ENCODE peak calls at places on chromosome X, in nine cellular contexts. E is mesendoderm, C is K562, X is mesenchymal stem cell, B is neuronal stem cell, N is IMR-90, K is fibroblast of lung, R is HCT116, T is mammary epithelial cell. P is an unnamed sample.

GRCh38 chrX:109199726-109200125 is 282.2 kb downstream of the GUCY2F start:
- DNase-seq in C (no peak), K (peak; percentile 25), E (no peak), N (no peak), T (peak; percentile 1), X (no peak), B (no peak), R (no peak), P (no peak)

GRCh38 chrX:108437789-108438623 is at the start of gene COL4A6:
- DNase-seq in C (peak; percentile 24), T (peak; percentile 59), X (peak; percentile 37), E (peak; percentile 77), N (no peak), K (no peak), B (peak; percentile 45), R (no peak), P (no peak)

GRCh38 chrX:8245411-8245810 is 74.3 kb upstream of the VCX2 start:
- DNase-seq in E (peak; percentile 10), R (no peak), N (no peak), X (no peak), C (no peak), B (no peak), K (peak; percentile 8), T (no peak), P (peak; percentile 15)

GRCh38 chrX:72478351-72478750 is 94.3 kb downstream of the HDAC8 start:
- DNase-seq in B (no peak), N (no peak), E (no peak), T (no peak), X (no peak), C (no peak), K (no peak), R (no peak), P (no peak)

GRCh38 chrX:23752740-23753435 is 9.8 kb upstream of the ACOT9 start:
- DNase-seq in X (peak; percentile 18), E (no peak), C (no peak), T (no peak), B (no peak), N (peak; percentile 62), R (no peak), K (peak; percentile 72), P (peak; percentile 73)

GRCh38 chrX:100647095-100647494 is 3.1 kb downstream of the SRPX2 start:
- DNase-seq in R (no peak), T (no peak), C (no peak), K (peak; percentile 51), E (no peak), B (no peak), N (no peak), X (peak; percentile 84), P (no peak)

GRCh38 chrX:108310511-108310910 is 127.7 kb downstream of the COL4A6 start:
- DNase-seq in T (no peak), B (no peak), N (peak; percentile 26), R (no peak), K (no peak), C (no peak), E (no peak), X (peak; percentile 32), P (no peak)

GRCh38 chrX:82058728-82059127 is 856.8 kb downstream of the SH3BGRL start:
- DNase-seq in R (no peak), T (no peak), K (no peak), E (no peak), N (no peak), X (no peak), C (no peak), B (no peak), P (no peak)

GRCh38 chrX:73832319-73832718 is 269.3 kb downstream of the CHIC1 start:
- DNase-seq in R (no peak), K (no peak), E (no peak), T (no peak), X (no peak), B (no peak), C (no peak), N (no peak), P (no peak)

GRCh38 chrX:1213971-1214370 is 1.5 kb upstream of the CRLF2 start:
- DNase-seq in X (no peak), C (no peak), K (no peak), R (no peak), N (no peak), T (no peak), B (no peak), E (no peak), P (no peak)

GRCh38 chrX:1212532-1212931 is at the start of gene CRLF2:
- DNase-seq in R (peak; percentile 45), T (peak; percentile 29), K (no peak), N (no peak), E (no peak), C (no peak), X (peak; percentile 71), B (no peak), P (peak; percentile 49)

GRCh38 chrX:1210844-1211243 is 1.6 kb downstream of the CRLF2 start:
- DNase-seq in N (no peak), R (no peak), X (no peak), E (no peak), B (no peak), K (no peak), C (no peak), T (no peak), P (no peak)

DNA sequence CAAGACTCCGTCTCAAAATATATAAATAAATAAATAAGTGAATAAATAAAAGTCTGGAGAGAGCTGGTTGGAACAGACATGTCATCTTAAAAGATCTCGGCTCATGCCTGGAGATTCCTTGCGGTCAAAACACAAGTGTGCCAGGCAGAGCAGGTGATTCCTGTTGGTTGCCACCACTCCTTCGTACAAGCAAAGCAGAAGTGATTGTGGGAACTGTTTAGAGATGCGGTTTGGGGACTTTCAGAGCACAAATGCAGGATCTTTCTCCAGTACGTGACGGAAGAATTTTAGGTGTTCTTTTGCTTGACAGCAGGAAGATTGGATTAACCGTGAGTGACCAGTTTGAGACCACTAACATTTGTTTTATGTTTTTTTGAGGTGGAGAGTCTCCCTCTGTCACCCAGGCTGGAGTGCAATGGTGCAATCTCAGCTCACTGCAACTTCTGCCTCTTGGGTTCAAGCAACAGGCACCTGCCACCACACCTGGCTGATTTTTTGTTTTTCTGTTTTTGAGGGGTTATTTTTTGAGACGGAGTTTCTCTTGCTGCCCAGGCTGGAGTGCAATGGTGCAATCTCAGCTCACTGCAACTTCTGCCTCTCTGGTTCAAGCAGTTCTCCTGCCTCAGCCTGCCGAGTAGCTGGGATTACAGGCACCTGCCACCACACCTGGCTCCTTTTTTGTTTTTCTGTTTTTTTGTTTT is 2.8 kb upstream of the CRLF2 start:
- DNase-seq in K (no peak), T (no peak), B (no peak), E (no peak), C (no peak), N (no peak), X (no peak), R (no peak), P (no peak)
- H3K9ac ChIP-seq in K (no peak overlapping the region), T (no peak overlapping the region), B (no peak overlapping the region), E (no peak overlapping the region), C (no peak overlapping the region), N (no peak overlapping the region), X (no peak overlapping the region), R (no peak overlapping the region), P (no peak overlapping the region)

GRCh38 chrX:30607155-30607554 is 29.6 kb upstream of the TASL start:
- DNase-seq in T (peak; percentile 78), E (no peak), B (no peak), K (no peak), R (no peak), N (no peak), C (no peak), X (no peak), P (no peak)
- H3K9ac ChIP-seq in T (no peak overlapping the region), E (no peak overlapping the region), B (no peak overlapping the region), K (no peak overlapping the region), R (no peak overlapping the region), N (no peak overlapping the region), C (no peak overlapping the region), X (no peak overlapping the region), P (no peak overlapping the region)

GRCh38 chrX:49165901-49166881 is 3.6 kb downstream of the MAGIX start:
- DNase-seq in K (peak; percentile 76), R (peak; percentile 85), C (peak; percentile 60), X (peak; percentile 76), E (peak; percentile 96), T (peak; percentile 88), N (peak; percentile 61), B (peak; percentile 69), P (no peak)

GRCh38 chrX:49162620-49163019 is at the start of gene MAGIX:
- DNase-seq in B (no peak), K (no peak), E (no peak), T (no peak), R (no peak), N (no peak), C (peak; percentile 31), X (no peak), P (peak; percentile 30)

GRCh38 chrX:49160908-49161307 is 1.6 kb upstream of the MAGIX start:
- DNase-seq in R (no peak), T (no peak), E (no peak), B (no peak), K (no peak), C (no peak), N (no peak), X (no peak), P (no peak)

GRCh38 chrX:49164589-49165360 is 2.2 kb downstream of the MAGIX start:
- DNase-seq in N (no peak), R (no peak), X (no peak), C (no peak), K (no peak), B (no peak), T (no peak), E (no peak), P (no peak)

DNA sequence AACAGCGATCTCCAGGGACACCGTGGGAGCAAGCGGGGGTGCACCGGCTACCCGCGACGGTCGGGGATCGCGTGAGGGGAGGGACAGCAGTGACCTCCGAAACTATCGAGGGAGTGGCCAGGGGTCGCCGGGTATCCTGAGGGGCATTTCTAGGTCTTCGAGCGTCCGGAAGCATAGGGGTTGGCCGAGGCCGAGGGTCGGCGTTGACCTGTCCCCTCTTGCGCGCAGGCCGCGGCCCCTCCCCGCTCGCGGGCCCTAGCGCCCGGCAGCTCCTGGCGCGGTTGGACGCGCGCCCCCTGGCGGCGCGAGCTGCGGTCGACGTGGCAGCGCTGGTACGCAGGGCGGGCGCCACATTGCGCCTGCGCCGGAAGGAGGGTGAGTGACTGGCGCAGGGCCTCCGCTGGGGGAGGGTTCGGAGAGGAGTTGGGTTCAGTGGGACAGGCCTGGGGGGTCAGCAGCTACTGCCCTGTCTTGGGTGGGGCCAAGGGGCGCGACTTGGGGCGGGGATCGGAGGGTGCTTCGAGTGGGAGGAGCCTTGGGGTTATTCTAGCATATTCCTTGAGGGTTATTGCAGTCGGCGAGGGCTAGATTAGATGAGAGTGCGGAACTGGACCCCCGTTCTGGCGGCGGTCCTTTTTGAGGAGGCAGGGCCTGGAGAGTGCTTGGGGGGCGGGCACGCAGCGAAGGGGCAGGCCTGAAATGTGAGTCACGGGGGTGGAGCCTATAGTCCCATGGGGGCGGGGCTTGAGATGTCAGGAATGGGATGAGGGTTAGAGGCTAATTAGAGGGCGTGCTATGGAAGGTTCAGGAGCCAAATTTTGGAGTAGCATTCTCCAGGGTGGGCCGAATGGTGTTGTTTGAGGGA is 1.2 kb downstream of the MAGIX start:
- DNase-seq in C (peak; percentile 67), B (peak; percentile 71), R (peak; percentile 63), E (peak; percentile 92), T (peak; percentile 73), X (peak; percentile 84), N (peak; percentile 73), K (peak; percentile 65), P (peak; percentile 88)
- H3K9ac ChIP-seq in C (peak overlapping the region; percentile 81), B (peak overlapping the region; percentile 60), R (peak overlapping the region; percentile 58), E (peak overlapping the region; percentile 54), T (no peak overlapping the region), X (peak overlapping the region; percentile 82), N (peak overlapping the region; percentile 75), K (peak overlapping the region; percentile 62), P (peak overlapping the region; percentile 83)

DNA sequence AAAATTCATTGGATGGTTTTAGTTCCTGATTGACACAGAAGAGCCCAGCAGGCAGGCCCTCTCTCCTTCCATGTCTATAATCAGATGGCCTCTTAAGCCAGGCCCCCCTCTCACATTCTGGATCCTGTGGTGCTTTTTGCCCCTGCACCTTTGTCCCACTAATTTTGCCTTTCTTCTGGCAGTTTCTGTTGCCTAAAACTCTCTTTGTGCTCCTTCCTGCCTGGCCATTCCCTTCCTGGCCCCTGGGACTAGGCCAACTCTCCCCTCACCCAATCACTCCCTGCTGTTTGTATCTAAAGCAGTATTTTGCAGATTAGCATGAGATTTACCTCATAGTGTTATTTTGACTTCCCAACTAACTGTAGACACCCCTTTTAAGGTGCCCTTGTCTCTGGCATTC is 42.7 kb upstream of the DDX3X start:
- DNase-seq in B (no peak), T (no peak), N (no peak), K (no peak), R (no peak), E (no peak), C (no peak), X (no peak), P (no peak)
- H3K9ac ChIP-seq in B (no peak overlapping the region), T (no peak overlapping the region), N (no peak overlapping the region), K (no peak overlapping the region), R (no peak overlapping the region), E (no peak overlapping the region), C (no peak overlapping the region), X (no peak overlapping the region), P (no peak overlapping the region)